ENCODE peak calls at places on chromosomes 4 and X, in eight cellular contexts. B, V, A, R, G, T, J and F are unnamed samples.

GRCh38 chr4:112251044-112251632 is 19.6 kb downstream of the AP1AR start:
- DNase-seq in B (no peak), J (no peak), A (no peak), R (no peak), V (no peak), T (peak; percentile 24), G (no peak), F (no peak)

GRCh38 chrX:108811891-108812290 is 75.5 kb upstream of the IRS4 start:
- DNase-seq in A (no peak), V (no peak), J (no peak), R (no peak), B (no peak), G (peak; percentile 62), T (no peak), F (no peak)

GRCh38 chr4:124111922-124112321 is 600.6 kb downstream of the ANKRD50 start:
- DNase-seq in R (no peak), A (no peak), T (peak; percentile 34), G (peak; percentile 34), B (no peak), J (peak; percentile 95), V (peak; percentile 82), F (no peak)

GRCh38 chrX:40153335-40154221 is 55.8 kb upstream of the BCOR start:
- DNase-seq in B (peak; percentile 76), R (peak; percentile 38), G (peak; percentile 61), T (peak; percentile 47), A (no peak), J (peak; percentile 51), V (no peak), F (peak; percentile 31)

GRCh38 chr4:136865591-136865990 is 666.7 kb downstream of the PCDH18 start:
- DNase-seq in A (no peak), R (no peak), B (no peak), T (no peak), G (no peak), V (no peak), J (no peak), F (no peak)

GRCh38 chr4:139011220-139011950 is 4.2 kb upstream of the NOCT start:
- DNase-seq in A (no peak), J (no peak), R (no peak), G (no peak), T (no peak), B (no peak), V (no peak), F (no peak)

GRCh38 chrX:149504226-149504914 is 736 bp downstream of the IDS start:
- DNase-seq in T (peak; percentile 28), B (peak; percentile 61), G (peak; percentile 69), J (no peak), R (no peak), V (no peak), A (peak; percentile 37), F (peak; percentile 30)

GRCh38 chr4:69984030-69984443 is 11.7 kb upstream of the STATH start:
- DNase-seq in V (no peak), G (no peak), B (no peak), R (no peak), J (peak; percentile 91), A (no peak), T (no peak), F (no peak)

GRCh38 chrX:152926279-152926678 is 28.4 kb downstream of the ZNF185 start:
- DNase-seq in B (peak; percentile 56), T (peak; percentile 50), G (peak; percentile 76), V (peak; percentile 49), R (no peak), A (peak; percentile 4), J (peak; percentile 65), F (no peak)

GRCh38 chr4:73777612-73778011 is 37.2 kb downstream of the CXCL8 start:
- DNase-seq in B (no peak), G (no peak), T (peak; percentile 6), A (no peak), V (no peak), J (peak; percentile 65), R (no peak), F (no peak)

GRCh38 chrX:124344246-124344645 is 2.1 kb upstream of the SH2D1A start:
- DNase-seq in A (no peak), R (no peak), T (no peak), B (no peak), G (no peak), J (no peak), V (no peak), F (peak; percentile 16)

GRCh38 chr4:7444314-7444713 is 9.6 kb upstream of the PSAPL1 start:
- DNase-seq in J (no peak), A (no peak), B (no peak), G (no peak), R (no peak), V (no peak), T (no peak), F (no peak)

GRCh38 chrX:102746134-102746584 is 25.6 kb downstream of the GPRASP3 start:
- DNase-seq in J (peak; percentile 22), G (peak; percentile 34), T (no peak), B (peak; percentile 29), V (peak; percentile 11), R (peak; percentile 1), A (no peak), F (no peak)